ENCODE peak calls at places on chromosomes 5 and 9, in seven cellular contexts. F is neuronal stem cell, P is IMR-90, S is mesendoderm, V is H1, N is trophoblast cell, M is mesenchymal stem cell. D is an unnamed sample.
A peak's percentile ranks its signal among the peaks of the same experiment; 100 is the strongest.

GRCh38 chr9:37914154-37914551 is 10.2 kb upstream of the SLC25A51 start:
- DNase-seq in F (no peak), P (no peak), S (no peak), V (no peak), N (no peak), M (no peak), D (no peak)

GRCh38 chr5:78417026-78417425 is 56.6 kb downstream of the SCAMP1 start:
- DNase-seq in F (no peak), P (peak; percentile 43), S (peak; percentile 43), V (no peak), N (peak; percentile 5), M (no peak), D (no peak)

GRCh38 chr5:96699186-96699820 is 37.1 kb downstream of the CAST start:
- DNase-seq in F (no peak), P (peak; percentile 49), S (peak; percentile 69), V (no peak), N (no peak), M (peak; percentile 59), D (peak; percentile 48)

GRCh38 chr9:126152622-126153362 is 173.8 kb upstream of the MVB12B start:
- DNase-seq in F (no peak), P (no peak), S (no peak), V (no peak), N (no peak), M (no peak), D (no peak)

GRCh38 chr5:156693113-156693512 is 157.0 kb upstream of the PPP1R2B start:
- DNase-seq in F (no peak), P (no peak), S (no peak), V (no peak), N (no peak), M (no peak), D (no peak)

GRCh38 chr9:113309204-113309813 is 6.1 kb upstream of the RNF183 start:
- DNase-seq in F (no peak), P (peak; percentile 59), S (peak; percentile 25), V (no peak), N (no peak), M (peak; percentile 61), D (no peak)

GRCh38 chr9:137590123-137590468 is 216 bp downstream of the ZMYND19 start:
- DNase-seq in F (no peak), P (no peak), S (no peak), V (no peak), N (no peak), M (no peak), D (no peak)

GRCh38 chr5:112799661-112800060 is 61.4 kb upstream of the SRP19 start:
- DNase-seq in F (no peak), P (no peak), S (no peak), V (no peak), N (no peak), M (no peak), D (no peak)

GRCh38 chr5:1103505-1104326 is 8.1 kb downstream of the SLC12A7 start:
- DNase-seq in F (no peak), P (no peak), S (no peak), V (no peak), N (no peak), M (no peak), D (no peak)

GRCh38 chr5:177437623-177438022 is 9.0 kb upstream of the PRR7 start:
- DNase-seq in F (no peak), P (no peak), S (no peak), V (no peak), N (no peak), M (no peak), D (peak; percentile 27)

GRCh38 chr9:90102292-90102901 is 497.6 kb downstream of the GADD45G start:
- DNase-seq in F (peak; percentile 65), P (peak; percentile 88), S (peak; percentile 93), V (peak; percentile 70), N (peak; percentile 85), M (peak; percentile 92), D (peak; percentile 90)

GRCh38 chr5:115795700-115796099 is 20.8 kb downstream of the CDO1 start:
- DNase-seq in F (no peak), P (no peak), S (peak; percentile 51), V (no peak), N (no peak), M (no peak), D (no peak)

GRCh38 chr5:154501566-154501965 is 23.5 kb upstream of the HAND1 start:
- DNase-seq in F (no peak), P (no peak), S (peak; percentile 34), V (no peak), N (no peak), M (no peak), D (peak; percentile 79)

GRCh38 chr5:59317023-59317771 is 576.3 kb downstream of the PDE4D start:
- DNase-seq in F (no peak), P (peak; percentile 23), S (peak; percentile 37), V (no peak), N (no peak), M (peak; percentile 78), D (no peak)

GRCh38 chr5:149153751-149154610 is 12.7 kb downstream of the ABLIM3 start:
- DNase-seq in F (no peak), P (peak; percentile 75), S (no peak), V (no peak), N (no peak), M (peak; percentile 92), D (no peak)

GRCh38 chr5:168374532-168374931 is 83.1 kb downstream of the WWC1 start:
- DNase-seq in F (no peak), P (peak; percentile 34), S (no peak), V (no peak), N (no peak), M (no peak), D (no peak)

GRCh38 chr5:109754319-109754718 is 64.6 kb downstream of the MAN2A1 start:
- DNase-seq in F (no peak), P (no peak), S (no peak), V (no peak), N (no peak), M (no peak), D (no peak)

GRCh38 chr5:1173485-1174070 is 27.8 kb upstream of the SLC6A19 start:
- DNase-seq in F (no peak), P (no peak), S (no peak), V (no peak), N (no peak), M (no peak), D (no peak)

GRCh38 chr5:126868961-126869451 is 92.1 kb downstream of the LMNB1 start:
- DNase-seq in F (peak; percentile 24), P (peak; percentile 45), S (peak; percentile 50), V (peak; percentile 71), N (peak; percentile 35), M (no peak), D (peak; percentile 66)

GRCh38 chr9:95981741-95982390 is 106.4 kb downstream of the ERCC6L2 start:
- DNase-seq in F (peak; percentile 50), P (no peak), S (no peak), V (no peak), N (no peak), M (no peak), D (no peak)

GRCh38 chr5:36398137-36398536 is 96.4 kb upstream of the RANBP3L start:
- DNase-seq in F (peak; percentile 40), P (peak; percentile 17), S (peak; percentile 72), V (no peak), N (no peak), M (peak; percentile 32), D (no peak)

GRCh38 chr5:35415305-35415704 is 185.0 kb upstream of the PRLR start:
- DNase-seq in F (no peak), P (no peak), S (no peak), V (no peak), N (no peak), M (no peak), D (no peak)

GRCh38 chr9:34862043-34862442 is 96.0 kb upstream of the PHF24 start:
- DNase-seq in F (no peak), P (no peak), S (no peak), V (no peak), N (no peak), M (no peak), D (no peak)

GRCh38 chr5:14869286-14870164 is 2.1 kb downstream of the ANKH start:
- DNase-seq in F (no peak), P (no peak), S (no peak), V (no peak), N (no peak), M (no peak), D (no peak)

GRCh38 chr5:124176692-124177091 is 569.7 kb downstream of the ZNF608 start:
- DNase-seq in F (no peak), P (no peak), S (peak; percentile 31), V (no peak), N (no peak), M (no peak), D (no peak)

GRCh38 chr9:122904466-122904822 is 715 bp downstream of the RC3H2 start:
- DNase-seq in F (no peak), P (peak; percentile 4), S (peak; percentile 80), V (no peak), N (peak; percentile 38), M (peak; percentile 66), D (peak; percentile 59)

GRCh38 chr5:93805616-93806393 is 64.4 kb upstream of the POU5F2 start:
- DNase-seq in F (no peak), P (peak; percentile 28), S (no peak), V (no peak), N (no peak), M (no peak), D (no peak)

GRCh38 chr5:151236888-151237287 is 13.0 kb upstream of the CCDC69 start:
- DNase-seq in F (no peak), P (no peak), S (no peak), V (no peak), N (no peak), M (no peak), D (no peak)
- H3K23ac ChIP-seq in F (no peak overlapping the region), P (no peak overlapping the region), S (no peak overlapping the region), V (no peak overlapping the region), N (no peak overlapping the region), M (no peak overlapping the region), D (no peak overlapping the region)

DNA sequence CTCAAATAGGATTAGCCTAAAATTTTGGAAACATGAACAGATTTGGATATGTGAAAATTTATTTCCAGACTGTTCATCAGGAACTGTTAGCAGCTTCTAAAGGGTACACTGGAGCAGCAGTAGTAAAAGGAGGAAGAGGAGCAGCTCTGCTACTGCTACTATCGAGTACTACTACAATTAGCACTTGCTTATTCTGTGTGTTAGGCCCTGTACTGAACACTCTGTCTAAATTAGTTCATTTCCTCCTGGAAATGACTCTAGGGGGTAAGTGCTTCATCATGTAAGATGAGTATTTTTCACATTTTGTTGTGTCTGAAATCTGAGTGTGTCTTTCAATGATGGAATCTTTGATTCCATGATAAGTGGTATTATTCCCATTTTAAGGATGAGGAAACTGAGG is 9.8 kb downstream of the CD274 start:
- DNase-seq in F (no peak), P (no peak), S (no peak), V (no peak), N (no peak), M (no peak), D (no peak)
- H2AK5ac ChIP-seq in F (no peak overlapping the region), P (no peak overlapping the region), S (no peak overlapping the region), V (no peak overlapping the region), N (no peak overlapping the region), M (no peak overlapping the region), D (no peak overlapping the region)

GRCh38 chr9:92406506-92406905 is 2.1 kb upstream of the OGN start:
- DNase-seq in F (no peak), P (no peak), S (no peak), V (no peak), N (no peak), M (peak; percentile 12), D (no peak)
- H3K23ac ChIP-seq in F (no peak overlapping the region), P (no peak overlapping the region), S (no peak overlapping the region), V (no peak overlapping the region), N (no peak overlapping the region), M (no peak overlapping the region), D (no peak overlapping the region)

GRCh38 chr5:66904189-66904588 is 292.4 kb downstream of the CD180 start:
- DNase-seq in F (no peak), P (no peak), S (peak; percentile 26), V (no peak), N (no peak), M (no peak), D (no peak)
- H2AK5ac ChIP-seq in F (no peak overlapping the region), P (no peak overlapping the region), S (no peak overlapping the region), V (no peak overlapping the region), N (no peak overlapping the region), M (no peak overlapping the region), D (no peak overlapping the region)

D was measured in H9.